ENCODE peak calls at places on chromosomes 11 and 22, in seven cellular contexts. One of them, this sample, is unnamed.

GRCh38 chr11:69311767-69312385 is 17.9 kb downstream of the MYEOV start:
- DNase-seq in erythroblast: no peak
- DNase-seq in heart left ventricle: no peak
- DNase-seq in GM12891: no peak
- DNase-seq in uterus: no peak
- DNase-seq in gastrocnemius medialis: no peak
- DNase-seq in sigmoid colon: peak
- DNase-seq in this sample: no peak

GRCh38 chr11:74815966-74816365 is 67.3 kb downstream of the RNF169 start:
- DNase-seq in erythroblast: no peak
- DNase-seq in GM12891: no peak
- DNase-seq in sigmoid colon: no peak
- DNase-seq in heart left ventricle: no peak
- DNase-seq in gastrocnemius medialis: no peak
- DNase-seq in uterus: no peak
- DNase-seq in this sample: no peak

GRCh38 chr22:50542416-50542927 is 3.2 kb upstream of the KLHDC7B start:
- DNase-seq in gastrocnemius medialis: no peak
- DNase-seq in GM12891: no peak
- DNase-seq in erythroblast: no peak
- DNase-seq in heart left ventricle: peak
- DNase-seq in sigmoid colon: no peak
- DNase-seq in uterus: no peak
- DNase-seq in this sample: no peak

GRCh38 chr11:17014774-17015638 is 792 bp upstream of the PLEKHA7 start:
- DNase-seq in erythroblast: peak
- DNase-seq in GM12891: peak
- DNase-seq in sigmoid colon: peak
- DNase-seq in gastrocnemius medialis: no peak
- DNase-seq in heart left ventricle: no peak
- DNase-seq in uterus: no peak
- DNase-seq in this sample: peak

GRCh38 chr11:128692750-128693578 is 908 bp upstream of the FLI1 start:
- DNase-seq in gastrocnemius medialis: no peak
- DNase-seq in GM12891: peak
- DNase-seq in sigmoid colon: no peak
- DNase-seq in heart left ventricle: peak
- DNase-seq in uterus: no peak
- DNase-seq in erythroblast: no peak
- DNase-seq in this sample: no peak

GRCh38 chr11:126153999-126154398 is 57.5 kb downstream of the RPUSD4 start:
- DNase-seq in sigmoid colon: peak
- DNase-seq in heart left ventricle: no peak
- DNase-seq in erythroblast: no peak
- DNase-seq in uterus: no peak
- DNase-seq in GM12891: no peak
- DNase-seq in gastrocnemius medialis: no peak
- DNase-seq in this sample: no peak

GRCh38 chr22:21642584-21643448 is 714 bp downstream of the SDF2L1 start:
- DNase-seq in sigmoid colon: no peak
- DNase-seq in erythroblast: peak
- DNase-seq in uterus: no peak
- DNase-seq in heart left ventricle: no peak
- DNase-seq in GM12891: peak
- DNase-seq in gastrocnemius medialis: no peak
- DNase-seq in this sample: no peak

GRCh38 chr11:14784230-14784629 is 107.8 kb downstream of the CYP2R1 start:
- DNase-seq in heart left ventricle: no peak
- DNase-seq in uterus: no peak
- DNase-seq in gastrocnemius medialis: no peak
- DNase-seq in erythroblast: no peak
- DNase-seq in GM12891: no peak
- DNase-seq in sigmoid colon: no peak
- DNase-seq in this sample: no peak

GRCh38 chr22:17115927-17116326 is 5.2 kb downstream of the TMEM121B start:
- DNase-seq in sigmoid colon: no peak
- DNase-seq in erythroblast: no peak
- DNase-seq in gastrocnemius medialis: no peak
- DNase-seq in heart left ventricle: no peak
- DNase-seq in uterus: no peak
- DNase-seq in GM12891: no peak
- DNase-seq in this sample: no peak
- TF ChIP-seq POLR2A in sigmoid colon: no peak
- TF ChIP-seq POLR2A in erythroblast: no peak
- TF ChIP-seq POLR2A in gastrocnemius medialis: no peak
- TF ChIP-seq POLR2A in heart left ventricle: no peak
- TF ChIP-seq POLR2A in uterus: no peak
- TF ChIP-seq POLR2A in GM12891: no peak
- TF ChIP-seq POLR2A in this sample: no peak

DNA sequence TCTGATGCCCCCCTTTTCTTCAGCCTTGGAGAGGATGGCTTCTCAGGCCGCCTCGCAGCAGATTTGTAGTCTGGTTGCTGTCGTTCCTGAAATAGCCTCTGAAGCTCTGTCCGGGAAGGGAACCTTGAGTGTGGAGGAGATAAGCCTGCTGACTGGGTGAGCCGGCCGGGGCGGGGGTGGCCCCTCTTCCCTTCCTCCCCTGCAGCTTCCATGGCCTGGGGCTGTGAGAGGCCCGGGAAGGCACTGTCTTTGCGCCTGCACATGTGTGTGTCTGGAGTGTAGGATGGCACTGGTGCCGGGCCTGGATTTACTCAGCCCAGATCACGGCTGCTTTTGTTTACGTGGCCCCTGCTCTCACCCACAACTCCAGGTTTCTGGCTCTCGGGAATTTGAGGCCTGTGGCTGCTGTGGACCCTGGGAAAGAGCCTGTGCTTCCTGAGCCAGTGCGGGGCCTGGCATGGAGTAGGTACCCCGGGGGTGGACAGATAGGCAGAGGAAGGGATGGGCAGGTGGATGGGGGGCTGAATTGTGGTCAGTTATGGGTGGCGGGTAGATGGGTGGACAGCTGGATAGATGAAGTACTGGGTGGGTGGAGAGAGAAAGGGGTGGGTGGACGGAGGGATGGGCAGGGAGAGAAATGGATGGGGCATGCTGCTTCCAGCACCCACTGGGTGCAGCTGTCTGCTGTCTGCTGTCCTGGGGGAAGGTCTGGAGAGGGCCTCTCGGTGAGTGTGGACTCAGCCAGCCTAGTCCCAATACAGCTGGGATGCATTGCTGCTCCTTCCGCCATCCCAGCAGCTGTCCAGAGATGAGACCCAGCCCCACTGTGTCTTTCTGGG is 16.7 kb downstream of the KCNQ1 start:
- DNase-seq in uterus: no peak
- DNase-seq in heart left ventricle: peak
- DNase-seq in erythroblast: no peak
- DNase-seq in gastrocnemius medialis: no peak
- DNase-seq in GM12891: no peak
- DNase-seq in sigmoid colon: no peak
- DNase-seq in this sample: no peak
- TF ChIP-seq POLR2A in uterus: no peak
- TF ChIP-seq POLR2A in heart left ventricle: peak
- TF ChIP-seq POLR2A in erythroblast: no peak
- TF ChIP-seq POLR2A in gastrocnemius medialis: no peak
- TF ChIP-seq POLR2A in GM12891: no peak
- TF ChIP-seq POLR2A in sigmoid colon: no peak
- TF ChIP-seq POLR2A in this sample: no peak

GRCh38 chr22:38656256-38657148 is at the start of the genes CBY1 and FAM227A:
- DNase-seq in uterus: peak
- DNase-seq in GM12891: peak
- DNase-seq in gastrocnemius medialis: peak
- DNase-seq in heart left ventricle: peak
- DNase-seq in erythroblast: peak
- DNase-seq in sigmoid colon: peak
- DNase-seq in this sample: peak
- TF ChIP-seq POLR2A in uterus: peak
- TF ChIP-seq POLR2A in GM12891: peak
- TF ChIP-seq POLR2A in gastrocnemius medialis: peak
- TF ChIP-seq POLR2A in heart left ventricle: peak
- TF ChIP-seq POLR2A in erythroblast: peak
- TF ChIP-seq POLR2A in sigmoid colon: peak
- TF ChIP-seq POLR2A in this sample: no peak

GRCh38 chr22:31488988-31489617 is 539 bp downstream of the EIF4ENIF1 start:
- DNase-seq in erythroblast: peak
- DNase-seq in gastrocnemius medialis: no peak
- DNase-seq in heart left ventricle: peak
- DNase-seq in sigmoid colon: no peak
- DNase-seq in GM12891: peak
- DNase-seq in uterus: peak
- DNase-seq in this sample: peak

GRCh38 chr22:31490496-31490925 is 869 bp upstream of the EIF4ENIF1 start:
- DNase-seq in erythroblast: peak
- DNase-seq in heart left ventricle: peak
- DNase-seq in GM12891: peak
- DNase-seq in sigmoid colon: peak
- DNase-seq in uterus: no peak
- DNase-seq in gastrocnemius medialis: peak
- DNase-seq in this sample: peak

GRCh38 chr22:31491218-31491962 is 1.7 kb upstream of the EIF4ENIF1 start:
- DNase-seq in sigmoid colon: no peak
- DNase-seq in erythroblast: no peak
- DNase-seq in gastrocnemius medialis: no peak
- DNase-seq in heart left ventricle: no peak
- DNase-seq in GM12891: no peak
- DNase-seq in uterus: no peak
- DNase-seq in this sample: no peak

GRCh38 chr22:31488346-31488883 is 1.2 kb downstream of the EIF4ENIF1 start:
- DNase-seq in gastrocnemius medialis: no peak
- DNase-seq in GM12891: no peak
- DNase-seq in uterus: no peak
- DNase-seq in sigmoid colon: no peak
- DNase-seq in heart left ventricle: no peak
- DNase-seq in erythroblast: peak
- DNase-seq in this sample: no peak

GRCh38 chr22:31489632-31490495 is at the start of gene EIF4ENIF1:
- DNase-seq in uterus: peak
- DNase-seq in GM12891: peak
- DNase-seq in sigmoid colon: peak
- DNase-seq in erythroblast: peak
- DNase-seq in gastrocnemius medialis: peak
- DNase-seq in heart left ventricle: peak
- DNase-seq in this sample: peak
- TF ChIP-seq POLR2A in uterus: no peak
- TF ChIP-seq POLR2A in GM12891: no peak
- TF ChIP-seq POLR2A in sigmoid colon: peak
- TF ChIP-seq POLR2A in erythroblast: peak
- TF ChIP-seq POLR2A in gastrocnemius medialis: peak
- TF ChIP-seq POLR2A in heart left ventricle: peak
- TF ChIP-seq POLR2A in this sample: peak